ENCODE peak calls at places on chromosome 14, in ten cellular contexts. X, A, K, M, Z, B, T, C, J and E are unnamed samples.

GRCh38 chr14:22313172-22313801 is 275.7 kb downstream of the DAD1 start:
- DNase-seq in J (no peak), X (no peak), M (no peak), C (no peak), T (no peak), K (no peak), A (no peak), B (no peak), Z (peak), E (no peak)

GRCh38 chr14:72962829-72963312 is 36.6 kb downstream of the DCAF4 start:
- DNase-seq in J (no peak), T (no peak), K (peak), X (no peak), C (no peak), A (peak), M (peak), B (no peak), Z (peak), E (peak)

GRCh38 chr14:90239139-90239538 is 17.2 kb upstream of the PSMC1 start:
- DNase-seq in K (no peak), J (no peak), B (no peak), X (no peak), C (no peak), Z (no peak), T (no peak), A (no peak), M (no peak), E (no peak)

GRCh38 chr14:69039287-69039628 is 60.2 kb upstream of the ACTN1 start:
- DNase-seq in B (no peak), C (no peak), A (no peak), K (peak), J (no peak), Z (peak), X (no peak), M (peak), T (no peak), E (no peak)

GRCh38 chr14:93113678-93114067 is 2.1 kb downstream of the ITPK1 start:
- DNase-seq in Z (no peak), A (peak), X (no peak), K (no peak), M (no peak), J (no peak), B (peak), T (no peak), C (no peak), E (no peak)

GRCh38 chr14:55339770-55340169 is 68.5 kb downstream of the FBXO34 start:
- DNase-seq in B (no peak), J (no peak), Z (no peak), X (no peak), T (no peak), M (no peak), A (no peak), C (no peak), K (no peak), E (no peak)

GRCh38 chr14:61489527-61489926 is 168.1 kb downstream of the PRKCH start:
- DNase-seq in T (no peak), A (no peak), Z (no peak), K (no peak), C (no peak), J (no peak), B (no peak), X (no peak), M (no peak), E (no peak)

GRCh38 chr14:90277581-90278198 is 21.3 kb downstream of the PSMC1 start:
- DNase-seq in C (no peak), M (no peak), A (no peak), X (no peak), K (no peak), B (no peak), Z (no peak), J (no peak), T (no peak), E (no peak)

GRCh38 chr14:105364100-105364708 is 34.1 kb upstream of the TEX22 start:
- DNase-seq in X (no peak), B (peak), A (no peak), T (no peak), J (peak), K (no peak), M (peak), C (peak), Z (peak), E (peak)

GRCh38 chr14:81579115-81579514 is 45.5 kb upstream of the SEL1L start:
- DNase-seq in T (no peak), X (no peak), M (no peak), C (no peak), A (no peak), B (no peak), K (no peak), Z (no peak), J (no peak), E (no peak)